ENCODE peak calls at places on chromosomes 7 and 10, in six cellular contexts. N, L, W, F, I and K are unnamed samples.

GRCh38 chr7:98872328-98872924 is 2.6 kb upstream of the TMEM130 start:
- DNase-seq in N (no peak), L (no peak), W (no peak), F (peak), I (no peak), K (peak)

GRCh38 chr7:30366606-30367005 is 82.2 kb downstream of the ZNRF2 start:
- DNase-seq in N (no peak), L (no peak), W (no peak), F (no peak), I (no peak), K (no peak)

GRCh38 chr10:21208666-21209316 is 311.7 kb upstream of the NEBL start:
- DNase-seq in N (no peak), L (no peak), W (no peak), F (no peak), I (no peak), K (no peak)

GRCh38 chr7:45574521-45575500 is 643 bp downstream of the ADCY1 start:
- DNase-seq in N (no peak), L (peak), W (peak), F (no peak), I (no peak), K (no peak)

GRCh38 chr10:78964274-78964951 is 104.4 kb upstream of the ZMIZ1 start:
- DNase-seq in N (no peak), L (no peak), W (no peak), F (no peak), I (no peak), K (no peak)

GRCh38 chr10:72691470-72692056 is 380 bp upstream of the MCU start:
- DNase-seq in N (no peak), L (peak), W (no peak), F (no peak), I (no peak), K (no peak)

GRCh38 chr7:38318803-38319416 is 45.5 kb upstream of the TARP start:
- DNase-seq in N (no peak), L (peak), W (no peak), F (peak), I (no peak), K (no peak)

GRCh38 chr7:108235451-108236061 is 105.4 kb upstream of the LAMB4 start:
- DNase-seq in N (no peak), L (peak), W (no peak), F (no peak), I (no peak), K (no peak)

GRCh38 chr10:51707821-51708424 is 8.5 kb upstream of the CSTF2T start:
- DNase-seq in N (no peak), L (no peak), W (no peak), F (no peak), I (no peak), K (no peak)

GRCh38 chr10:61612451-61612850 is 50.3 kb upstream of the CABCOCO1 start:
- DNase-seq in N (no peak), L (peak), W (no peak), F (no peak), I (no peak), K (no peak)

GRCh38 chr10:10564081-10564480 is 453.6 kb upstream of the CELF2 start:
- DNase-seq in N (no peak), L (no peak), W (no peak), F (no peak), I (no peak), K (no peak)

GRCh38 chr7:88293866-88294265 is 12.8 kb downstream of the STEAP4 start:
- DNase-seq in N (no peak), L (no peak), W (no peak), F (no peak), I (no peak), K (no peak)

GRCh38 chr7:105794741-105795729 is 81.4 kb downstream of the ATXN7L1 start:
- DNase-seq in N (no peak), L (no peak), W (peak), F (no peak), I (no peak), K (no peak)

GRCh38 chr7:119320316-119320715 is 952.7 kb upstream of the KCND2 start:
- DNase-seq in N (no peak), L (peak), W (no peak), F (no peak), I (no peak), K (no peak)

GRCh38 chr10:106513328-106513727 is 651.2 kb downstream of the SORCS1 start:
- DNase-seq in N (no peak), L (peak), W (no peak), F (no peak), I (no peak), K (no peak)

GRCh38 chr10:110802551-110803238 is 69.0 kb upstream of the PDCD4 start:
- DNase-seq in N (peak), L (peak), W (peak), F (peak), I (peak), K (peak)

GRCh38 chr7:93719546-93719945 is 145.0 kb upstream of the CALCR start:
- DNase-seq in N (no peak), L (peak), W (no peak), F (no peak), I (no peak), K (no peak)

GRCh38 chr10:118818621-118819221 is 64.0 kb upstream of the CACUL1 start:
- DNase-seq in N (peak), L (no peak), W (no peak), F (no peak), I (no peak), K (no peak)

GRCh38 chr7:81470084-81470723 is 299.6 kb downstream of the HGF start:
- DNase-seq in N (peak), L (peak), W (peak), F (peak), I (no peak), K (peak)

GRCh38 chr10:125117941-125118630 is 42.3 kb downstream of the CTBP2 start:
- DNase-seq in N (peak), L (no peak), W (peak), F (no peak), I (no peak), K (no peak)

GRCh38 chr10:95646160-95646559 is 10.4 kb downstream of the ALDH18A1 start:
- DNase-seq in N (no peak), L (no peak), W (no peak), F (no peak), I (no peak), K (no peak)